ENCODE peak calls at places on chromosome 12, in six cellular contexts. O is small intestine, Z is hepatic stellate cell, P is T-helper 2 cell, U is iris pigment epithelial cell, R is AG10803. N is an unnamed sample.

GRCh38 chr12:2877047-2877958 is at the start of the genes FOXM1 and RHNO1:
- DNase-seq in O (peak; percentile 90), Z (peak; percentile 96), P (peak; percentile 82), U (peak; percentile 89), R (peak; percentile 86), N (peak; percentile 99)

GRCh38 chr12:65164244-65164643 is 5.1 kb upstream of the LEMD3 start:
- DNase-seq in O (no peak), Z (no peak), P (no peak), U (no peak), R (no peak), N (no peak)

GRCh38 chr12:16324772-16325171 is 22.7 kb upstream of the MGST1 start:
- DNase-seq in O (no peak), Z (no peak), P (no peak), U (no peak), R (no peak), N (no peak)

GRCh38 chr12:104360988-104361707 is 57.6 kb downstream of the EID3 start:
- DNase-seq in O (peak; percentile 5), Z (no peak), P (no peak), U (peak; percentile 81), R (no peak), N (no peak)

GRCh38 chr12:20280515-20280914 is 87.8 kb upstream of the PDE3A start:
- DNase-seq in O (no peak), Z (no peak), P (no peak), U (no peak), R (no peak), N (no peak)

GRCh38 chr12:14913381-14913781 is 25.0 kb downstream of the ERP27 start:
- DNase-seq in O (no peak), Z (no peak), P (no peak), U (no peak), R (no peak), N (no peak)

GRCh38 chr12:50174971-50175715 is 8.0 kb upstream of the CERS5 start:
- DNase-seq in O (peak; percentile 58), Z (peak; percentile 32), P (no peak), U (peak; percentile 67), R (peak; percentile 85), N (peak; percentile 89)

GRCh38 chr12:8544295-8544694 is 3.6 kb upstream of the CLEC4E start:
- DNase-seq in O (peak; percentile 72), Z (peak; percentile 61), P (peak; percentile 46), U (peak; percentile 63), R (peak; percentile 62), N (peak; percentile 73)

GRCh38 chr12:51536159-51536558 is 54.9 kb upstream of the SCN8A start:
- DNase-seq in O (no peak), Z (no peak), P (no peak), U (peak; percentile 11), R (no peak), N (no peak)

GRCh38 chr12:44847888-44848770 is 28.0 kb downstream of the NELL2 start:
- DNase-seq in O (peak; percentile 49), Z (no peak), P (peak; percentile 44), U (no peak), R (no peak), N (peak; percentile 21)

GRCh38 chr12:3236345-3237153 is 159.4 kb downstream of the TSPAN9 start:
- DNase-seq in O (peak; percentile 56), Z (no peak), P (no peak), U (peak; percentile 77), R (no peak), N (peak; percentile 92)

GRCh38 chr12:91846466-91847055 is 299.1 kb downstream of the BTG1 start:
- DNase-seq in O (no peak), Z (no peak), P (no peak), U (peak; percentile 2), R (peak; percentile 6), N (peak; percentile 5)

GRCh38 chr12:132084681-132085635 is 59.2 kb downstream of the DDX51 start:
- DNase-seq in O (peak; percentile 76), Z (peak; percentile 68), P (peak; percentile 48), U (peak; percentile 50), R (peak; percentile 59), N (peak; percentile 86)

GRCh38 chr12:49965836-49966235 is 4.2 kb downstream of the AQP5 start:
- DNase-seq in O (no peak), Z (no peak), P (no peak), U (no peak), R (no peak), N (peak; percentile 88)

GRCh38 chr12:40215977-40216376 is 8.8 kb upstream of the LRRK2 start:
- DNase-seq in O (no peak), Z (no peak), P (no peak), U (peak; percentile 50), R (peak; percentile 38), N (no peak)

GRCh38 chr12:29762637-29763300 is 21.0 kb downstream of the TMTC1 start:
- DNase-seq in O (no peak), Z (no peak), P (no peak), U (no peak), R (no peak), N (no peak)

GRCh38 chr12:82817368-82817767 is 130.7 kb downstream of the TMTC2 start:
- DNase-seq in O (no peak), Z (no peak), P (no peak), U (peak; percentile 18), R (no peak), N (no peak)

GRCh38 chr12:93912086-93912733 is 235.0 kb downstream of the CRADD start:
- DNase-seq in O (peak; percentile 72), Z (no peak), P (no peak), U (no peak), R (no peak), N (no peak)

GRCh38 chr12:53791735-53792326 is 40.1 kb upstream of the CISTR start:
- DNase-seq in O (peak; percentile 11), Z (no peak), P (peak; percentile 9), U (no peak), R (peak; percentile 33), N (no peak)

N was measured in osteoblast.